ENCODE peak calls at places on chromosomes 1 and 21, in five cellular contexts. E is HEK293T, D is H1, F is HepG2, X is GM12878. Q is an unnamed sample.

GRCh38 chr21:29265690-29266479 is 32.8 kb upstream of the BACH1 start:
- DNase-seq in X (peak; percentile 30), D (no peak), F (no peak), E (no peak), Q (no peak)

GRCh38 chr1:94124538-94124937 is 3.6 kb upstream of the ABCA4 start:
- DNase-seq in E (no peak), D (no peak), F (no peak), X (no peak), Q (no peak)

GRCh38 chr1:53532912-53533311 is 73.7 kb downstream of the DMRTB1 start:
- DNase-seq in D (no peak), X (no peak), E (no peak), F (no peak), Q (no peak)

GRCh38 chr1:23810818-23811420 is 10.4 kb upstream of the GALE start:
- DNase-seq in D (no peak), E (peak; percentile 58), X (peak; percentile 59), F (no peak), Q (no peak)

GRCh38 chr1:25608488-25609178 is 8.0 kb upstream of the MAN1C1 start:
- DNase-seq in F (peak; percentile 62), E (peak; percentile 80), D (no peak), X (peak; percentile 38), Q (peak; percentile 85)

GRCh38 chr21:45001134-45002095 is 61.6 kb downstream of the SLX9 start:
- DNase-seq in X (no peak), E (no peak), F (no peak), D (no peak), Q (no peak)

GRCh38 chr1:181083842-181084605 is 4.5 kb upstream of the IER5 start:
- DNase-seq in D (no peak), F (peak; percentile 66), X (no peak), E (peak; percentile 68), Q (no peak)

GRCh38 chr1:208670778-208671177 is 426.6 kb upstream of the PLXNA2 start:
- DNase-seq in E (no peak), X (no peak), F (no peak), D (no peak), Q (no peak)

GRCh38 chr1:88016947-88017346 is 667.1 kb upstream of the PKN2 start:
- DNase-seq in F (no peak), E (no peak), X (no peak), D (no peak), Q (no peak)

GRCh38 chr1:2231667-2232254 is 3.6 kb downstream of the SKI start:
- DNase-seq in X (no peak), E (peak; percentile 72), F (peak; percentile 78), D (no peak), Q (no peak)
- TF ChIP-seq SUZ12 in X (no peak), E (no peak), F (no peak), D (no peak), Q (no peak)

GRCh38 chr1:47934243-47934805 is 62.9 kb downstream of the TRABD2B start:
- DNase-seq in E (no peak), D (no peak), X (no peak), F (no peak), Q (no peak)
- TF ChIP-seq SUZ12 in E (no peak), D (no peak), X (no peak), F (no peak), Q (no peak)

DNA sequence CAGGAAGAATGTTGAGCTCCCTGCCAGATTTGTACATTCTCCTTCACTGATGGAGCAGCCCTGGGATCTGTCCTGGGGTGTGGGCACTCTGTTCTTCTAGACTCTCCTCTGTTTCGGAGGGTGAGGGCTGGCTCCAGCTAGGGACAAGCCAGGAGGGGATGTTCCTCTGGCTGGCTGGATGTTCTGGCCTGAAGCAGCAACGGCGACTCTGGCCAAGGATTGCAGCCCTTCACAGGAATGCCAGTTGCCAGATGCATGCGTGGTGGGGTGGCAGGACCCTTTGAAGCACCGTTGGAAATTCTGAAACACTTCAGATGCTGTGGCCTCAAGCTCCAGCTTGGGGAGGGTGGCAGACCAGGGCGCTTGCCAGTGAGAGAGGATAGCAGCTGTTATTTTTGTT is 210.9 kb downstream of the TRABD2B start:
- DNase-seq in F (no peak), D (no peak), X (no peak), E (no peak), Q (no peak)
- TF ChIP-seq SUZ12 in F (no peak), D (no peak), X (no peak), E (no peak), Q (no peak)

GRCh38 chr1:110424699-110425098 is 17.2 kb upstream of the LAMTOR5 start:
- DNase-seq in F (no peak), D (no peak), X (no peak), E (no peak), Q (no peak)
- TF ChIP-seq SUZ12 in F (no peak), D (no peak), X (no peak), E (no peak), Q (no peak)

DNA sequence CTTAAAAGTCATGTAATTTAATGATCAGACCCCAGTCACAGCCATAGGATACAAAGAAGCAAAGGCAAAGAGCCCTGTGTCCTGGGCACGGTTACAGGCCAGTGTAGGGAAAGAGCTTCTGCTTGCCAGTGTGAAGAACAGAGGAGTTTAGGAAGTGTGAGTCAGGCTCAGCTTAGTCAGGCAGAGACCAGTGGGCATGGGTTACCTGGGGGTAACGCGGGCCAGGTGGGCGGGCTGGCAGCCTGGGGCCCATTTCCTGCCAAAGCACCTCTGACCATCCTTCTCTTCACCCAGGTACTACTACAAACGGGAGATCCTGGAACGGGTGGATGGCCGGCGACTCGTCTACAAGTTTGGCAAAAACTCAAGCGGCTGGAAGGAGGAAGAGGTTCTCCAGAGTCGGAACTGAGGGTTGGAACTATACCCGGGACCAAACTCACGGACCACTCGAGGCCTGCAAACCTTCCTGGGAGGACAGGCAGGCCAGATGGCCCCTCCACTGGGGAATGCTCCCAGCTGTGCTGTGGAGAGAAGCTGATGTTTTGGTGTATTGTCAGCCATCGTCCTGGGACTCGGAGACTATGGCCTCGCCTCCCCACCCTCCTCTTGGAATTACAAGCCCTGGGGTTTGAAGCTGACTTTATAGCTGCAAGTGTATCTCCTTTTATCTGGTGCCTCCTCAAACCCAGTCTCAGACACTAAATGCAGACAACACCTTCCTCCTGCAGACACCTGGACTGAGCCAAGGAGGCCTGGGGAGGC is 4.7 kb downstream of the ELF3 start:
- DNase-seq in F (no peak), E (no peak), X (no peak), D (no peak), Q (no peak)
- TF ChIP-seq SUZ12 in F (no peak), E (no peak), X (no peak), D (no peak), Q (no peak)